ENCODE peak calls at places on chromosomes 7 and 10, in seven cellular contexts. A, H, F, E, I, D and K are unnamed samples.

GRCh38 chr10:79133386-79133785 is 64.6 kb downstream of the ZMIZ1 start:
- DNase-seq in H (no peak), F (peak; percentile 30), I (no peak), E (no peak), D (no peak), A (no peak), K (no peak)

GRCh38 chr10:32104622-32105509 is 48.6 kb upstream of the KIF5B start:
- DNase-seq in E (no peak), H (no peak), A (no peak), F (no peak), I (peak; percentile 47), D (no peak), K (no peak)

GRCh38 chr10:607545-608196 is 81.8 kb downstream of the DIP2C start:
- DNase-seq in I (peak; percentile 36), E (no peak), H (no peak), F (no peak), D (no peak), A (no peak), K (no peak)

GRCh38 chr7:1669954-1670893 is at the start of gene ELFN1:
- DNase-seq in A (no peak), D (no peak), E (peak; percentile 31), F (peak; percentile 60), I (peak; percentile 70), H (no peak), K (peak; percentile 43)

GRCh38 chr7:84704380-84704779 is 482.5 kb downstream of the SEMA3D start:
- DNase-seq in D (no peak), A (no peak), E (no peak), I (no peak), H (no peak), F (no peak), K (no peak)

GRCh38 chr10:50554995-50555568 is 68.7 kb downstream of the SGMS1 start:
- DNase-seq in H (no peak), E (no peak), I (peak; percentile 67), D (no peak), F (peak; percentile 47), A (no peak), K (peak; percentile 46)

GRCh38 chr7:112092306-112093090 is 113.7 kb downstream of the DOCK4 start:
- DNase-seq in E (no peak), F (no peak), I (no peak), H (no peak), D (no peak), A (no peak), K (no peak)

GRCh38 chr7:137590071-137590470 is 246.5 kb upstream of the PTN start:
- DNase-seq in F (no peak), E (no peak), I (peak; percentile 54), A (no peak), D (no peak), H (no peak), K (no peak)

GRCh38 chr7:27997188-27997707 is 183.3 kb downstream of the JAZF1 start:
- DNase-seq in F (no peak), A (no peak), D (no peak), H (no peak), E (no peak), I (no peak), K (no peak)

GRCh38 chr10:70164179-70164578 is 6.1 kb downstream of the SAR1A start:
- DNase-seq in F (no peak), I (no peak), A (no peak), H (no peak), E (no peak), D (no peak), K (no peak)

GRCh38 chr10:70169011-70169410 is 1.3 kb downstream of the SAR1A start:
- DNase-seq in D (no peak), I (no peak), F (no peak), E (no peak), H (no peak), A (peak; percentile 71), K (no peak)

GRCh38 chr10:70167246-70167645 is 3.1 kb downstream of the SAR1A start:
- DNase-seq in H (no peak), A (no peak), I (no peak), E (no peak), F (no peak), D (no peak), K (no peak)

GRCh38 chr10:70163448-70163847 is 6.9 kb downstream of the SAR1A start:
- DNase-seq in D (no peak), E (no peak), F (no peak), I (no peak), H (no peak), A (no peak), K (no peak)

GRCh38 chr10:70166394-70166793 is 3.9 kb downstream of the SAR1A start:
- DNase-seq in A (no peak), D (no peak), H (no peak), E (no peak), I (no peak), F (no peak), K (no peak)
- H3K4me1 ChIP-seq in A (peaks cover 81% of the 10 kb centered on the region), D (peaks cover 61% of the 10 kb centered on the region), H (peaks cover 76% of the 10 kb centered on the region), E (peaks cover 25% of the 10 kb centered on the region), I (no peaks in the 10 kb centered on the region), F (no peaks in the 10 kb centered on the region), K (peaks cover 43% of the 10 kb centered on the region)

GRCh38 chr7:43405948-43406347 is 177.0 kb upstream of the STK17A start:
- DNase-seq in D (no peak), A (no peak), I (no peak), H (no peak), F (no peak), E (no peak), K (no peak)
- H3K27ac ChIP-seq in D (no peak overlapping the region), A (no peak overlapping the region), I (no peak overlapping the region), H (no peak overlapping the region), F (no peak overlapping the region), E (no peak overlapping the region), K (no peak overlapping the region)

DNA sequence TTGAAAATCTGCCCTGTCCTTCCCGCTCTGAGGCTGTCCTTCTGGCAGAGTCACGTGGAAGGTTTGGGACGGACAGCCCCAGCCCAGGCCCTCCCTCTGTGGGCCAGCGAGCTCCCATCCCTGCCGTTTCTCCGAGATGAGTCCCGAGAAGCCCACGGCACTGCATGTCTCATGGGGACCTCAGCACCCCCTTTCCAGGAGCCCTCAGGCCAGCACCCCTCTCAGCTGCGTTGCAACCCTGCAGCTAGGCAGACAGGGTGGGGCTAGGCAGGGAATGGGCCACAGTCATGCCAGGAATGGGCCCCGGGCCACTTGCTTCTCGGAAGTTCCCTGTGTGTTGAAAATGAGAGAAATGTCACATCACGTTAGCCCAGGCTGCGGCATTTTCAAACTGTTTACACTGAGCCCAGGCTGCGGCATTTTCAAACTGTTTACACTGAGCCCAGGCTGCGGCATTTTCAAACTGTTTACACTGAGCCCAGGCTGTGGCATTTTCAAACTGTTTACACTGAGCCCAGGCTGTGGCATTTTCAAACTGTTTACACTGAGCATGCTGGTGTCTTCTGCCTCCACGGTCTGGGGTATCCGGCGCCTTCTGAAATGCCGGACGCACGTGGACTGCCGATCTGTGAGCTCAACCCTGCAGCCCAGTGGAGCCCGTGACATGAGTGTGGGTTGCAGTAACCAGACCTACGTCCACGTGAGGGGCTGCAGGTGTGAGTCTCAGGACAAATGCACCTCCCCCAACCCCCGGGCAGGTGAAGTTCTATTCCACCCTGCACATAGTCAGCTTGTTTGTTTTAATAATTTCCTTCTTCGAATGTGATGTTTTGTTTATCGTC is 42.6 kb downstream of the FAM20C start:
- DNase-seq in H (no peak), F (peak; percentile 89), E (peak; percentile 53), D (no peak), A (no peak), I (no peak), K (peak; percentile 76)
- H3K4me3 ChIP-seq in H (no peak overlapping the region), F (no peak overlapping the region), E (no peak overlapping the region), D (no peak overlapping the region), A (no peak overlapping the region), I (peak overlapping the region; percentile 21), K (no peak overlapping the region)

GRCh38 chr7:100153713-100154519 is 4.6 kb downstream of the TRAPPC14 start:
- DNase-seq in I (no peak), E (no peak), D (no peak), A (no peak), H (no peak), F (peak; percentile 28), K (no peak)
- H3K4me1 ChIP-seq in I (peaks cover 4% of the 10 kb centered on the region), E (peaks cover 16% of the 10 kb centered on the region), D (peaks cover 41% of the 10 kb centered on the region), A (peaks cover 51% of the 10 kb centered on the region), H (peaks cover 44% of the 10 kb centered on the region), F (no peaks in the 10 kb centered on the region), K (peaks cover 29% of the 10 kb centered on the region)